ENCODE peak calls at places on chromosome 14, in eight cellular contexts. K is lung, V is H1, F is GM23338, W is astrocyte, H is adrenal gland, D is mammary epithelial cell, X is PC-3. G is an unnamed sample.

GRCh38 chr14:69532561-69533335 is 41.9 kb downstream of the CCDC177 start:
- DNase-seq in H (no peak), V (no peak), W (no peak), K (no peak), X (peak), D (peak), F (no peak), G (no peak)

GRCh38 chr14:95386536-95386935 is 66.8 kb upstream of the CLMN start:
- DNase-seq in V (no peak), F (no peak), H (no peak), X (no peak), W (no peak), K (no peak), D (no peak), G (no peak)

GRCh38 chr14:60981626-60982455 is 796 bp downstream of the SLC38A6 start:
- DNase-seq in X (peak), H (peak), K (no peak), W (peak), D (peak), F (peak), V (no peak), G (no peak)

GRCh38 chr14:91154851-91155625 is 41.2 kb downstream of the DGLUCY start:
- DNase-seq in V (no peak), K (peak), X (peak), F (no peak), D (peak), H (peak), W (peak), G (no peak)

GRCh38 chr14:36315159-36315853 is 5.1 kb downstream of the MBIP start:
- DNase-seq in D (peak), H (no peak), W (no peak), V (no peak), K (no peak), X (no peak), F (peak), G (no peak)

GRCh38 chr14:58297412-58297761 is 968 bp upstream of the ARID4A start:
- DNase-seq in F (peak), H (no peak), W (peak), V (no peak), K (no peak), D (no peak), X (no peak), G (no peak)

GRCh38 chr14:100979780-100980179 is 76.3 kb upstream of the RTL1 start:
- DNase-seq in V (no peak), K (no peak), F (no peak), X (peak), H (no peak), D (peak), W (peak), G (no peak)

GRCh38 chr14:78989246-78989645 is 819.1 kb downstream of the NRXN3 start:
- DNase-seq in W (no peak), H (no peak), D (no peak), K (no peak), V (no peak), X (no peak), F (no peak), G (no peak)

GRCh38 chr14:92339426-92339825 is 16.5 kb downstream of the SLC24A4 start:
- DNase-seq in F (no peak), V (no peak), W (no peak), H (no peak), X (no peak), D (no peak), K (no peak), G (no peak)

GRCh38 chr14:30440986-30441385 is 118.0 kb upstream of the G2E3 start:
- DNase-seq in H (no peak), X (no peak), D (no peak), F (no peak), K (no peak), W (no peak), V (no peak), G (no peak)

GRCh38 chr14:95185033-95185432 is 27.7 kb upstream of the DICER1 start:
- DNase-seq in H (no peak), X (no peak), V (no peak), F (no peak), K (no peak), W (no peak), D (no peak), G (no peak)

GRCh38 chr14:30906752-30907658 is 32.6 kb downstream of the COCH start:
- DNase-seq in W (no peak), D (peak), H (no peak), K (no peak), X (peak), F (no peak), V (no peak), G (peak)

GRCh38 chr14:95291859-95292542 is 27.7 kb downstream of the CLMN start:
- DNase-seq in H (peak), D (peak), F (no peak), W (peak), K (no peak), X (peak), V (no peak), G (no peak)

GRCh38 chr14:91400696-91401095 is 16.9 kb downstream of the CCDC88C start:
- DNase-seq in V (no peak), W (peak), X (peak), H (no peak), K (no peak), D (no peak), F (no peak), G (no peak)

GRCh38 chr14:38138581-38139138 is 69.0 kb upstream of the SSTR1 start:
- DNase-seq in D (no peak), F (no peak), H (no peak), V (no peak), W (no peak), X (peak), K (no peak), G (no peak)

GRCh38 chr14:53365516-53366130 is 212.5 kb upstream of the DDHD1 start:
- DNase-seq in X (no peak), D (no peak), V (no peak), F (no peak), H (no peak), W (peak), K (no peak), G (no peak)

GRCh38 chr14:54564799-54565235 is 2.1 kb upstream of the SAMD4A start:
- DNase-seq in F (no peak), D (peak), W (peak), H (peak), X (peak), K (no peak), V (no peak), G (no peak)

GRCh38 chr14:93114068-93114710 is 1.5 kb downstream of the ITPK1 start:
- DNase-seq in D (peak), F (peak), K (no peak), W (no peak), X (peak), H (no peak), V (no peak), G (peak)

GRCh38 chr14:21399311-21399870 is 15.6 kb upstream of the SUPT16H start:
- DNase-seq in D (no peak), X (no peak), V (no peak), K (no peak), H (no peak), F (no peak), W (no peak), G (no peak)

GRCh38 chr14:54722791-54723432 is 156.0 kb downstream of the SAMD4A start:
- DNase-seq in D (peak), W (peak), X (peak), H (no peak), F (peak), K (no peak), V (no peak), G (no peak)

GRCh38 chr14:95480109-95480886 is 36.2 kb downstream of the SYNE3 start:
- DNase-seq in W (no peak), X (peak), D (peak), V (no peak), F (no peak), H (peak), K (peak), G (no peak)

GRCh38 chr14:89330236-89331002 is 86.6 kb downstream of the FOXN3 start:
- DNase-seq in X (no peak), D (no peak), W (peak), V (no peak), F (no peak), H (peak), K (peak), G (no peak)

GRCh38 chr14:23513005-23513412 is 38.6 kb downstream of the ZFHX2 start:
- DNase-seq in H (no peak), F (no peak), V (no peak), D (no peak), K (no peak), X (no peak), W (no peak), G (no peak)

GRCh38 chr14:57747036-57747435 is 118.9 kb downstream of the SLC35F4 start:
- DNase-seq in H (peak), W (peak), F (no peak), V (no peak), K (peak), X (peak), D (peak), G (no peak)

GRCh38 chr14:20836668-20837338 is 34.2 kb upstream of the RNASE1 start:
- DNase-seq in F (peak), D (peak), H (peak), W (no peak), X (peak), K (no peak), V (no peak), G (no peak)

GRCh38 chr14:89848165-89848564 is 106.4 kb downstream of the EFCAB11 start:
- DNase-seq in V (no peak), X (no peak), K (no peak), F (peak), W (no peak), H (no peak), D (no peak), G (no peak)

GRCh38 chr14:61567838-61568571 is 127.3 kb upstream of the HIF1A start:
- DNase-seq in D (no peak), X (no peak), K (no peak), W (no peak), H (no peak), F (peak), V (no peak), G (peak)

GRCh38 chr14:59067135-59067894 is 121.2 kb upstream of the DAAM1 start:
- DNase-seq in D (peak), W (no peak), K (no peak), F (no peak), V (no peak), H (no peak), X (no peak), G (no peak)

GRCh38 chr14:51724650-51725049 is 72.9 kb downstream of the FRMD6 start:
- DNase-seq in K (no peak), W (no peak), D (no peak), H (no peak), V (no peak), F (no peak), X (no peak), G (no peak)

GRCh38 chr14:103711516-103712431 is 3.5 kb downstream of the XRCC3 start:
- DNase-seq in D (peak), X (peak), H (no peak), W (no peak), V (no peak), K (peak), F (no peak), G (no peak)

GRCh38 chr14:81353691-81354323 is 46.3 kb downstream of the STON2 start:
- DNase-seq in V (no peak), F (peak), X (no peak), W (no peak), H (no peak), K (no peak), D (no peak), G (no peak)

GRCh38 chr14:67432088-67432564 is 20.2 kb upstream of the PLEK2 start:
- DNase-seq in V (no peak), W (no peak), K (no peak), H (no peak), X (no peak), D (no peak), F (no peak), G (no peak)

GRCh38 chr14:86543531-86543930 is 1013.6 kb downstream of the FLRT2 start:
- DNase-seq in X (no peak), H (no peak), V (no peak), K (no peak), W (no peak), F (no peak), D (no peak), G (no peak)

GRCh38 chr14:35211067-35211466 is 81.1 kb upstream of the PSMA6 start:
- DNase-seq in F (no peak), W (no peak), K (no peak), D (no peak), X (no peak), H (no peak), V (no peak), G (no peak)

GRCh38 chr14:95156765-95157194 is 549 bp downstream of the DICER1 start:
- DNase-seq in X (peak), H (peak), W (peak), V (no peak), D (peak), K (peak), F (no peak), G (peak)

GRCh38 chr14:103543140-103543539 is 14.1 kb downstream of the TRMT61A start:
- DNase-seq in V (no peak), D (no peak), H (no peak), X (no peak), W (no peak), F (no peak), K (no peak), G (no peak)

GRCh38 chr14:56293506-56293905 is 175.3 kb downstream of the PELI2 start:
- DNase-seq in D (no peak), K (no peak), W (no peak), F (no peak), H (no peak), X (no peak), V (no peak), G (no peak)

GRCh38 chr14:56290195-56290594 is 172.0 kb downstream of the PELI2 start:
- DNase-seq in F (no peak), V (no peak), H (no peak), D (no peak), W (no peak), K (no peak), X (no peak), G (no peak)

GRCh38 chr14:56295743-56296142 is 177.5 kb downstream of the PELI2 start:
- DNase-seq in V (no peak), W (no peak), H (no peak), X (no peak), D (peak), F (no peak), K (no peak), G (no peak)

GRCh38 chr14:56297449-56297848 is 179.2 kb downstream of the PELI2 start:
- DNase-seq in H (no peak), K (no peak), V (no peak), D (no peak), W (no peak), F (no peak), X (no peak), G (no peak)

DNA sequence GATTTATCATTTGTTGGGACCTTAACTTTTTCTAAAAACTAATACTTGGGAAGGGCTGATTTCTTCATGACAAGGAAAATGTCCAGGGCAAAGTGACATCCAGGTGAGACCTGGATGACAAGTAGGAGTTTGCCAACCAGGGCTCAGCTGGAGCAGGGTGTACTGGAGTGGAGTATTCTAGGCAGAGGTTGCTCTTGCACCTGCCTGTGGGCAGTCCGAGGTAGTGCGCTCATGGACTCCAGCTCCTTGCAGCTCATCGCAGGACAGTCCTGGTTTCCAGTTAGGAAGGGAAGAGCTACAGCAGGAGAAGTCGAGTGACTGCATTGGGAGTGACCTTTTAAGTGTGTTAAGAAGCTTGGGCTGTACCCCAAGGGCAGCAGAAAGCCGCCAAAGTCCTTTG is 175.9 kb downstream of the PELI2 start:
- DNase-seq in X (peak), K (no peak), H (no peak), W (no peak), V (no peak), D (no peak), F (peak), G (no peak)
- TF ChIP-seq CTCF in X (peak), K (no peak), H (no peak), W (no peak), V (peak), D (no peak), F (no peak), G (peak)

GRCh38 chr14:99569725-99570541 is 34.1 kb downstream of the CCDC85C start:
- DNase-seq in V (no peak), K (no peak), D (no peak), H (peak), W (no peak), X (no peak), F (no peak), G (no peak)

GRCh38 chr14:99571303-99571986 is 32.6 kb downstream of the CCDC85C start:
- DNase-seq in W (no peak), V (no peak), D (no peak), F (no peak), K (no peak), X (peak), H (no peak), G (no peak)

GRCh38 chr14:99568567-99569560 is 35.1 kb downstream of the CCDC85C start:
- DNase-seq in D (no peak), K (no peak), V (no peak), X (peak), W (peak), H (peak), F (no peak), G (no peak)

GRCh38 chr14:99572173-99572999 is 31.6 kb downstream of the CCDC85C start:
- DNase-seq in D (no peak), V (no peak), W (no peak), H (peak), K (no peak), F (no peak), X (no peak), G (no peak)

GRCh38 chr14:99570542-99571302 is 33.3 kb downstream of the CCDC85C start:
- DNase-seq in D (no peak), F (peak), W (no peak), H (no peak), X (no peak), V (peak), K (no peak), G (no peak)
- H3K27ac ChIP-seq in D (no peak), F (no peak), W (no peak), H (peak), X (no peak), V (peak), K (peak), G (no peak)

DNA sequence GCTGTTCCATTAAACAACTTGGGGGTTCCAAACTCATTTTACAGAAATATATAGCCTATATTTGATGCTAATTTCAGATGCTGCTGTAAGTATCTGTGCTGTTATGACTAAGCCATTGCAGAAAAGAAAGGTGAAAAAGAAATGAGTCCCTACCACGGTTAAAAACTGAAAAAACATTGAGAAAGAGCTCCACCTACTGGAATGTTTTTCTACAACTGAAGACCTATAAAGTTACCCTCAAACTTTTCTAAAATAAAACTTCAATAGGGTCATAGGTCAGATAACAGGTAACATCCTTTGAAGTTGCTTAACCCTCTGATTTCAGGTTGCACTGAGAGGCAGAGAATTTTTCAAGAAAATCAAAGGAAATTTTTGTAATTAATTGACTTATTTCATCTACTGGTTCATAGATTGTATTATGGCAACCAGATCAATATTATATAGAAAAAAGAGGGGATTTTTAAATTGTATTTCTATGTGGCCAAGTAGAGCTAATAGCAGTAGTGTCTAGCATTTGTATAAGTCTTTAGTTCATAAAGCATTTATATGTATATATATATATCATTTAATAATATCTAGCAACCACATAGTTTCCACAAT is 279.9 kb downstream of the RPS29 start:
- DNase-seq in F (peak), D (peak), V (no peak), K (no peak), X (peak), W (peak), H (no peak), G (no peak)
- TF ChIP-seq CTCF in F (peak), D (peak), V (peak), K (no peak), X (peak), W (peak), H (peak), G (no peak)

DNA sequence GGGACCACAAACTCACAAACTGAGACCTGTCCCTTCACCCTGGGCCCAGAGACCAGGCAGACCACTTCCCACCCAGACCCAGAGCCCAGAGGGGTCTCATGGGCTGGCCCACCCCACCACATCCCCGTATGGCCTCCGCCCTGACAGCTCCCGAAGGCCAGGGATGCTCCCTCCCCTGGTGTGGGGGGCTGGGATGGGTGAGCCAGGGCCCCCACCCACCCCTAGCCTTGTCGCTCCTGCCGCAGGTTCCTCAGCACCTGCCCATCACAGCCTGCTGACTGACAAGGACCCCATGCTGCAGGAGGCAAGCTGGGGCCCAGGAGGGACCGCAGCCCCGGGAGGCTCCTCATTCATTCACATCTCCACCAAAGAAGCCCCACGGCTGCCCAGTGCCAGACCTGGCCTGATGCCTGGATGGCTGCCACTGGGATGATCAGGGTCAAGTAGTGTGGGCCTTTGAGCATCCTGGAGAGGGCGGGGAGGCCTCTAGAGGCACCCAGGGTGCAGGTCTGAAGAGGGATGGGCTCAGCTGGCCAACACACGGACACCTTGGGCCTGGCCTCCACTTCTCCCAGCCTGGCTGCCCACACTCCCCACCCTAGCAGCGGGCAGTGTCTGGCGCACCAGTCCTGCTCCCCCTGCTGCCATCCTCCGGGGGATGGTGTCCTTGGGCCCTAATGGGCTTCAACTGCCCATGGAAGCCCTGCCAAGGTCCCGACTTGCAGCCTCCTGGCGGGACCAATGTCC is 24.7 kb upstream of the GPR132 start:
- DNase-seq in X (no peak), H (peak), D (no peak), W (no peak), F (no peak), K (no peak), V (no peak), G (no peak)
- H3K27ac ChIP-seq in X (no peak), H (no peak), D (no peak), W (no peak), F (no peak), K (no peak), V (no peak), G (no peak)

DNA sequence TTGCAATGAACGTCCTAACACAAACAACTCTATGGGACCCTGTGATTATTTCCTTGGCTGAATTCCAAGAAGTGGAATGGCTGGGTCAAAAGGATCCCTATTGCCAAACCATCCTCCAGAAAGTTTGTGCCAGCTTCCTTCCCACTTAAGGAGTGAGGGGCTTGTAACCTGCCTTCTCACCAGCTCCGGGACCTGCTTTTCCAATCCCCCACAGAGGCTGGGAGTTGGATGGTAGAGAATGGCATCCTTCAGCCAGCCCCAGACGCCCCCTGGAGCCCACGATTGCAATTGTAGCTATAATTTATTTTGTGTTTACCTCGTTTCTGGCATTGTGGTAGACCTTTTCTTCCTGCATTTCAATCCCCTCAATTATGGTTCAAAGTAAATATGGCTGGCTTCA is 9.7 kb upstream of the ZDHHC22 start:
- DNase-seq in H (no peak), V (no peak), X (peak), F (peak), K (no peak), D (no peak), W (no peak), G (no peak)
- TF ChIP-seq CTCF in H (peak), V (peak), X (peak), F (peak), K (no peak), D (peak), W (peak), G (no peak)